ENCODE peak calls at places on chromosome 17, in five cellular contexts. H, M, Q, K and U are unnamed samples.

GRCh38 chr17:82642022-82642421 is 6.2 kb downstream of the WDR45B start:
- DNase-seq in M (no peak), H (no peak), Q (no peak), K (no peak), U (no peak)

GRCh38 chr17:78128616-78129384 is at the start of gene TMC6:
- DNase-seq in Q (peak; percentile 92), K (peak; percentile 79), M (no peak), H (peak; percentile 83), U (no peak)

GRCh38 chr17:62566996-62567578 is 60.4 kb upstream of the MRC2 start:
- DNase-seq in H (no peak), M (no peak), Q (no peak), K (no peak), U (no peak)

GRCh38 chr17:61239953-61240352 is 159.7 kb upstream of the TBX2 start:
- DNase-seq in K (no peak), M (no peak), Q (no peak), H (no peak), U (no peak)

GRCh38 chr17:57589151-57590034 is 155.7 kb downstream of the CCDC182 start:
- DNase-seq in M (no peak), H (no peak), Q (no peak), K (no peak), U (no peak)

GRCh38 chr17:17729620-17730249 is 48.5 kb downstream of the RAI1 start:
- DNase-seq in Q (peak; percentile 70), H (peak; percentile 17), M (no peak), K (peak; percentile 50), U (no peak)

GRCh38 chr17:39605492-39606433 is 2.0 kb downstream of the NEUROD2 start:
- DNase-seq in K (no peak), M (no peak), H (no peak), Q (no peak), U (no peak)

GRCh38 chr17:79977711-79978544 is 57.7 kb downstream of the TBC1D16 start:
- DNase-seq in Q (no peak), M (no peak), K (no peak), H (no peak), U (peak; percentile 6)

GRCh38 chr17:51029568-51030463 is 90.9 kb downstream of the SPAG9 start:
- DNase-seq in Q (peak; percentile 43), K (no peak), M (no peak), H (peak; percentile 34), U (peak; percentile 65)

GRCh38 chr17:74408262-74408661 is 23.6 kb upstream of the GPRC5C start:
- DNase-seq in M (no peak), H (no peak), Q (no peak), K (peak; percentile 73), U (peak; percentile 48)

GRCh38 chr17:27504188-27504995 is 48.1 kb downstream of the KSR1 start:
- DNase-seq in H (no peak), Q (no peak), K (peak; percentile 58), M (no peak), U (no peak)

GRCh38 chr17:17350491-17351355 is 47.5 kb downstream of the NT5M start:
- DNase-seq in M (no peak), K (no peak), Q (no peak), H (no peak), U (peak; percentile 40)

GRCh38 chr17:2796164-2797140 is at the start of gene RAP1GAP2:
- DNase-seq in H (peak; percentile 89), Q (peak; percentile 87), M (no peak), K (no peak), U (no peak)

GRCh38 chr17:63676540-63676933 is 23.4 kb downstream of the LIMD2 start:
- DNase-seq in Q (no peak), K (no peak), H (no peak), M (no peak), U (no peak)

GRCh38 chr17:59810894-59811153 is 81.9 kb downstream of the TUBD1 start:
- DNase-seq in Q (no peak), M (no peak), K (no peak), H (no peak), U (peak; percentile 33)